ENCODE peak calls at places on chromosomes 4 and X, in six cellular contexts. B is cardiac fibroblast; S is hepatocyte; W is adrenal gland; I is Peyer's patch; M is effector memory CD4-positive, alpha-beta T cell. T is an unnamed sample.

GRCh38 chrX:153960786-153961185 is 10.8 kb downstream of the HCFC1 start:
- DNase-seq in B (no peak), S (no peak), W (no peak), I (no peak), M (no peak), T (no peak)

GRCh38 chr4:141921293-141921692 is 284.9 kb downstream of the IL15 start:
- DNase-seq in B (no peak), S (no peak), W (no peak), I (no peak), M (no peak), T (no peak)

GRCh38 chrX:10231461-10231860 is 74.7 kb downstream of the CLCN4 start:
- DNase-seq in B (no peak), S (no peak), W (no peak), I (no peak), M (no peak), T (no peak)

GRCh38 chr4:76147454-76148141 is 599 bp downstream of the NUP54 start:
- DNase-seq in B (peak), S (peak), W (peak), I (peak), M (peak), T (peak)

GRCh38 chr4:109942292-109942926 is 29.7 kb downstream of the EGF start:
- DNase-seq in B (peak), S (no peak), W (no peak), I (no peak), M (no peak), T (no peak)

GRCh38 chr4:100042235-100042634 is 92.2 kb upstream of the H2AZ1 start:
- DNase-seq in B (peak), S (peak), W (no peak), I (no peak), M (no peak), T (no peak)

GRCh38 chr4:185204238-185204910 is 574 bp upstream of the CFAP97 start:
- DNase-seq in B (peak), S (no peak), W (no peak), I (no peak), M (no peak), T (no peak)

GRCh38 chr4:24321151-24321550 is 263.2 kb downstream of the DHX15 start:
- DNase-seq in B (peak), S (no peak), W (no peak), I (no peak), M (no peak), T (no peak)

GRCh38 chr4:81366786-81367185 is 104.9 kb downstream of the RASGEF1B start:
- DNase-seq in B (no peak), S (no peak), W (no peak), I (no peak), M (no peak), T (no peak)

GRCh38 chr4:138659041-138659565 is 356.5 kb upstream of the NOCT start:
- DNase-seq in B (no peak), S (no peak), W (no peak), I (no peak), M (no peak), T (no peak)

GRCh38 chrX:133042260-133042659 is 54.6 kb downstream of the USP26 start:
- DNase-seq in B (no peak), S (no peak), W (no peak), I (no peak), M (no peak), T (no peak)

GRCh38 chr4:101669138-101669831 is 121.2 kb upstream of the BANK1 start:
- DNase-seq in B (no peak), S (no peak), W (no peak), I (no peak), M (no peak), T (no peak)

GRCh38 chr4:56240554-56241190 is 146.6 kb downstream of the AASDH start:
- DNase-seq in B (no peak), S (peak), W (no peak), I (no peak), M (no peak), T (no peak)

GRCh38 chr4:179097741-179098140 is 1655.5 kb upstream of the AGA start:
- DNase-seq in B (no peak), S (peak), W (no peak), I (no peak), M (no peak), T (peak)

GRCh38 chr4:150258569-150258968 is 180.3 kb downstream of the DCLK2 start:
- DNase-seq in B (no peak), S (no peak), W (no peak), I (no peak), M (no peak), T (no peak)

GRCh38 chr4:169254546-169254983 is 16.2 kb downstream of the SH3RF1 start:
- DNase-seq in B (peak), S (no peak), W (peak), I (no peak), M (no peak), T (no peak)

GRCh38 chrX:23784487-23785301 is 1.7 kb downstream of the SAT1 start:
- DNase-seq in B (peak), S (peak), W (no peak), I (no peak), M (no peak), T (no peak)

GRCh38 chr4:189279188-189279587 is 661.5 kb upstream of the FRG1 start:
- DNase-seq in B (peak), S (no peak), W (no peak), I (no peak), M (no peak), T (no peak)

GRCh38 chrX:8726031-8726652 is 5.8 kb downstream of the ANOS1 start:
- DNase-seq in B (no peak), S (no peak), W (no peak), I (no peak), M (no peak), T (no peak)

GRCh38 chr4:86818211-86818610 is 31.0 kb downstream of the SLC10A6 start:
- DNase-seq in B (no peak), S (no peak), W (no peak), I (no peak), M (no peak), T (no peak)

GRCh38 chrX:95058815-95059214 is 1384.8 kb downstream of the FAM133A start:
- DNase-seq in B (peak), S (no peak), W (no peak), I (no peak), M (no peak), T (no peak)

GRCh38 chrX:66674506-66674905 is 35.6 kb upstream of the EDA2R start:
- DNase-seq in B (no peak), S (no peak), W (no peak), I (no peak), M (no peak), T (no peak)

GRCh38 chrX:66676413-66676812 is 37.5 kb upstream of the EDA2R start:
- DNase-seq in B (peak), S (no peak), W (no peak), I (no peak), M (no peak), T (no peak)

GRCh38 chrX:66677430-66677829 is 38.6 kb upstream of the EDA2R start:
- DNase-seq in B (peak), S (no peak), W (no peak), I (no peak), M (no peak), T (no peak)

GRCh38 chrX:66675541-66675940 is 36.7 kb upstream of the EDA2R start:
- DNase-seq in B (peak), S (no peak), W (no peak), I (no peak), M (no peak), T (no peak)

DNA sequence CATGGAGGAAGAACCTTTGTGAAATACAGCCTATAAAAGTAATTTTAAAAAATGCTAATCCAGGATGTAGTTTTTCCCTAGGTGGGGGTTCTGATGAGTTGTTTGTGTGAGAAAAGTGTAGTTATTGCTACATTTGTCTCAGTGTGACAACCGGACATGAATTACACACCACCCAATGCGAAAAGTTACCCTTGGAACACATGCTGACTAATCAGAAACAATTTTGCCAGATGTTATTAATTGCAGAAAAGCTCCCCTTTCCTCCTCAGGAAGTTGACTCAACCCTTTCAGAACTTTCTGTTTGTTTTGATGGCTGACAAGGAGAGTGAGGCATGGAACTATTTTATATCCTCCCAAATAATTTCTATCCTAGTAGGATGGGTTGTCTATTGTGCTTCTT is 38.1 kb upstream of the EDA2R start:
- DNase-seq in B (peak), S (no peak), W (no peak), I (no peak), M (no peak), T (no peak)
- H3K4me3 ChIP-seq in B (no peak), S (no peak), W (no peak), I (no peak), M (no peak), T (no peak)

GRCh38 chrX:136171420-136171819 is 24.1 kb downstream of the FHL1 start:
- DNase-seq in B (no peak), S (no peak), W (no peak), I (no peak), M (no peak), T (no peak)
- H3K4me3 ChIP-seq in B (no peak), S (no peak), W (no peak), I (no peak), M (no peak), T (no peak)

GRCh38 chr4:75005727-75006126 is 72.8 kb downstream of the PARM1 start:
- DNase-seq in B (no peak), S (no peak), W (no peak), I (no peak), M (no peak), T (no peak)
- H3K4me3 ChIP-seq in B (no peak), S (no peak), W (no peak), I (no peak), M (no peak), T (no peak)

GRCh38 chr4:6271701-6272465 is 2.2 kb downstream of the WFS1 start:
- DNase-seq in B (no peak), S (no peak), W (peak), I (no peak), M (no peak), T (no peak)
- H3K4me3 ChIP-seq in B (no peak), S (no peak), W (no peak), I (no peak), M (no peak), T (no peak)

GRCh38 chr4:60657802-60658201 is 542.3 kb upstream of the ADGRL3 start:
- DNase-seq in B (peak), S (no peak), W (no peak), I (no peak), M (no peak), T (no peak)
- H3K4me3 ChIP-seq in B (no peak), S (no peak), W (no peak), I (no peak), M (no peak), T (no peak)

T was measured in DND-41.